ENCODE peak calls at places on chromosomes 12 and 14, in ten cellular contexts. G is OCI-LY7, Z is left ventricle myocardium inferior, B is mucosa of descending colon, T is cardiac muscle cell, Q is dorsolateral prefrontal cortex, P is tibial nerve, N is ovary, I is GM12864, A is bronchial epithelial cell. O is an unnamed sample.

GRCh38 chr14:90383731-90384542 is 12.9 kb upstream of the CALM1 start:
- DNase-seq in G (peak), Q (peak), T (peak), N (peak), A (no peak), B (peak), Z (peak), P (peak), I (no peak), O (peak)

GRCh38 chr12:63915105-63915830 is 70.8 kb downstream of the SRGAP1 start:
- DNase-seq in A (peak), Q (no peak), P (no peak), Z (no peak), I (no peak), T (no peak), B (no peak), G (no peak), N (no peak), O (peak)

GRCh38 chr14:66624319-66624937 is 116.5 kb downstream of the GPHN start:
- DNase-seq in T (peak), A (peak), B (no peak), Q (no peak), Z (peak), I (peak), G (peak), P (no peak), N (peak), O (peak)

GRCh38 chr12:115661103-115661502 is 616.4 kb downstream of the MED13L start:
- DNase-seq in P (no peak), G (no peak), N (no peak), B (no peak), I (no peak), A (no peak), T (no peak), Z (no peak), Q (no peak), O (no peak)

GRCh38 chr12:47850153-47851084 is 30.7 kb upstream of the HDAC7 start:
- DNase-seq in P (no peak), Z (no peak), N (no peak), T (no peak), I (no peak), Q (no peak), B (no peak), G (no peak), A (no peak), O (no peak)

GRCh38 chr14:21558703-21559063 is 21.2 kb downstream of the OR10G3 start:
- DNase-seq in N (no peak), P (no peak), I (no peak), T (no peak), B (no peak), G (no peak), A (no peak), Z (no peak), Q (no peak), O (no peak)

GRCh38 chr12:117124421-117125274 is 25.4 kb upstream of the TESC start:
- DNase-seq in G (no peak), Q (no peak), P (no peak), I (no peak), A (no peak), N (no peak), B (no peak), T (no peak), Z (no peak), O (no peak)

GRCh38 chr14:85529803-85530574 is at the start of gene FLRT2:
- DNase-seq in Q (peak), Z (peak), B (peak), P (peak), G (no peak), I (no peak), T (peak), A (peak), N (peak), O (peak)

GRCh38 chr12:96878704-96879103 is 28.4 kb upstream of the NEDD1 start:
- DNase-seq in N (no peak), I (no peak), B (no peak), Z (no peak), T (no peak), A (no peak), G (no peak), Q (no peak), P (no peak), O (no peak)

GRCh38 chr12:2256915-2257314 is 204.1 kb downstream of the CACNA1C start:
- DNase-seq in P (no peak), Q (no peak), B (no peak), G (no peak), A (no peak), Z (no peak), T (no peak), N (no peak), I (no peak), O (no peak)

GRCh38 chr12:4241592-4241991 is 32.0 kb upstream of the CCND2 start:
- DNase-seq in Q (no peak), I (no peak), N (no peak), G (no peak), P (no peak), Z (no peak), A (no peak), T (no peak), B (no peak), O (no peak)

GRCh38 chr12:4118017-4118510 is 155.5 kb upstream of the CCND2 start:
- DNase-seq in P (peak), Z (peak), A (peak), I (peak), T (no peak), G (peak), B (peak), N (no peak), Q (no peak), O (peak)

DNA sequence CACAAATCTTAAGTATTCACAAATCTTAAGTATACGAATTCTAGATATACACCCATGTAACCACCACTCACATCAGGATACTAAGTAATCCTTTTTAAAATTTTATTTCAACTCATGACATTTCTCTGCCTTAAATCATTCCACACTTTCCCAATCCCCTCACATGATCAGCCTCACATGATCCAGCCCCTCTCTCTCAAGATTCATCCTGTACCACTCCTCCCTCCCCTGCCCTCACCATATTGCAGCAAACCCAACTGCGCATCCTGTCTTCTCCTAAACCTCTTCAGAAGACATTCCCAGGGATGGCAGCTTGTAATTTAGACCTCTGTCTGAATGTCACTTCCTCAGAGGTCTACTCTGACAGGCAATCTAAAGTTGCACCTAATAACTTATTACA is 1.7 kb upstream of the EIF4B start:
- DNase-seq in Q (no peak), G (no peak), T (peak), Z (no peak), A (no peak), I (no peak), B (no peak), N (no peak), P (no peak), O (no peak)
- H3K4me3 ChIP-seq in Q (no peak), G (peak), T (no peak), Z (no peak), A (no peak), I (no peak), B (no peak), N (no peak), P (no peak), O (no peak)

GRCh38 chr12:53782093-53782703 is 30.4 kb upstream of the CISTR start:
- DNase-seq in G (no peak), T (no peak), B (no peak), I (no peak), N (no peak), Q (no peak), P (no peak), A (peak), Z (no peak), O (no peak)

GRCh38 chr12:53781218-53781801 is 29.5 kb upstream of the CISTR start:
- DNase-seq in P (no peak), B (no peak), T (no peak), A (no peak), G (no peak), Z (no peak), N (no peak), I (no peak), Q (no peak), O (no peak)

GRCh38 chr12:53777412-53777811 is 25.6 kb upstream of the CISTR start:
- DNase-seq in I (no peak), G (no peak), Q (no peak), N (no peak), A (no peak), B (no peak), Z (no peak), P (no peak), T (no peak), O (no peak)

GRCh38 chr12:53777936-53778644 is 26.3 kb upstream of the CISTR start:
- DNase-seq in N (no peak), I (no peak), Z (no peak), A (no peak), G (no peak), P (no peak), T (no peak), Q (no peak), B (no peak), O (no peak)

GRCh38 chr12:53780323-53780722 is 28.5 kb upstream of the CISTR start:
- DNase-seq in I (no peak), Q (no peak), Z (no peak), N (no peak), G (no peak), B (no peak), P (no peak), A (no peak), T (no peak), O (no peak)
- TF ChIP-seq CTCF in I (no peak), Q (no peak), Z (no peak), N (no peak), G (no peak), B (no peak), P (no peak), A (no peak), T (no peak), O (no peak)

GRCh38 chr12:76768566-76768965 is 4.7 kb downstream of the ZDHHC17 start:
- DNase-seq in I (no peak), N (no peak), Q (no peak), A (peak), B (no peak), Z (no peak), G (no peak), P (no peak), T (no peak), O (no peak)
- H3K4me3 ChIP-seq in I (no peak), N (no peak), Q (no peak), A (no peak), B (no peak), Z (no peak), G (no peak), P (no peak), T (no peak), O (no peak)

DNA sequence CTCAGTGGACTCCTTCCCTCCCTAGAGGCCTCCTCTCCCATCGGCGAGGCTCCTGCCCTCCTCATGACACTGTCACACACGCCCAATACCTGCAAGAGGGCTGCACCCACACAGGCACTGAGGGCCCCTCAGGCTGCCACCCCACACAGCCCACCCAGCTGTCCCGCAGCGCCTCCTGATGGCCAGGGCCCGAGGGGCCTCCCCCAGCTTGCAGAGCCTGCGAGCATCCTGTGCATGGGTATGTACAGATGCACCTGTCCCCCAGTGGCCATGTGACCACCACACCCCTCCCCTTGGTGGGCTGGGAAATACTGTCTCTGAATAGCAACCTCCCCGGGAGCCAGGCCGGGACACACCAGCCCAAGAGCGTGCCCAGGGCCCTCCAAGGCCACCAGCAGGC is 19.0 kb upstream of the NUDT14 start:
- DNase-seq in Q (no peak), Z (no peak), A (no peak), T (no peak), N (no peak), B (no peak), I (no peak), G (peak), P (no peak), O (no peak)
- TF ChIP-seq CTCF in Q (no peak), Z (no peak), A (no peak), T (no peak), N (no peak), B (no peak), I (peak), G (peak), P (no peak), O (no peak)

DNA sequence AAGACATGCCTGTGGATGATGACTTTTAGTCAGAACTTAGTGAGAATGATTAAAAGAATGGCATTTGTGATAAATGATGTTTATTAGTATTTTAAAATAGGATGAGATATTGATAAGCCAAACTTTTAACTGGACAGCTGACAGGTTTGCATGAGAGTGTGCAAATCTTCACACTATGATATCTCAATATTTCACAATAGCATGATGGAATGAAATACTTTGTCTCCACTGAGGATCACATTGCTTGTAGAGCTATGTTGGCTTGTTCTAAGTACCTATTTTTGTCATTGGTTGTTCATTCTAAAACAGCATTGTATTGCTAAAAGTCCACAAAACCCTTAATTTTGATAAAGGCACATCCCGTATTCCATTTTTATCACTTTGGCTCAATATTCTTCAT is 322.1 kb downstream of the ACSS3 start:
- DNase-seq in Q (no peak), P (no peak), N (no peak), I (no peak), A (no peak), Z (no peak), G (no peak), T (no peak), B (no peak), O (no peak)
- H3K4me3 ChIP-seq in Q (no peak), P (no peak), N (no peak), I (no peak), A (no peak), Z (no peak), G (no peak), T (no peak), B (no peak), O (no peak)

GRCh38 chr12:71900091-71900490 is 38.6 kb upstream of the TPH2 start:
- DNase-seq in I (no peak), P (no peak), A (peak), G (no peak), Q (no peak), Z (no peak), B (no peak), T (no peak), N (no peak), O (no peak)
- TF ChIP-seq CTCF in I (no peak), P (no peak), A (peak), G (peak), Q (peak), Z (peak), B (no peak), T (no peak), N (no peak), O (peak)

DNA sequence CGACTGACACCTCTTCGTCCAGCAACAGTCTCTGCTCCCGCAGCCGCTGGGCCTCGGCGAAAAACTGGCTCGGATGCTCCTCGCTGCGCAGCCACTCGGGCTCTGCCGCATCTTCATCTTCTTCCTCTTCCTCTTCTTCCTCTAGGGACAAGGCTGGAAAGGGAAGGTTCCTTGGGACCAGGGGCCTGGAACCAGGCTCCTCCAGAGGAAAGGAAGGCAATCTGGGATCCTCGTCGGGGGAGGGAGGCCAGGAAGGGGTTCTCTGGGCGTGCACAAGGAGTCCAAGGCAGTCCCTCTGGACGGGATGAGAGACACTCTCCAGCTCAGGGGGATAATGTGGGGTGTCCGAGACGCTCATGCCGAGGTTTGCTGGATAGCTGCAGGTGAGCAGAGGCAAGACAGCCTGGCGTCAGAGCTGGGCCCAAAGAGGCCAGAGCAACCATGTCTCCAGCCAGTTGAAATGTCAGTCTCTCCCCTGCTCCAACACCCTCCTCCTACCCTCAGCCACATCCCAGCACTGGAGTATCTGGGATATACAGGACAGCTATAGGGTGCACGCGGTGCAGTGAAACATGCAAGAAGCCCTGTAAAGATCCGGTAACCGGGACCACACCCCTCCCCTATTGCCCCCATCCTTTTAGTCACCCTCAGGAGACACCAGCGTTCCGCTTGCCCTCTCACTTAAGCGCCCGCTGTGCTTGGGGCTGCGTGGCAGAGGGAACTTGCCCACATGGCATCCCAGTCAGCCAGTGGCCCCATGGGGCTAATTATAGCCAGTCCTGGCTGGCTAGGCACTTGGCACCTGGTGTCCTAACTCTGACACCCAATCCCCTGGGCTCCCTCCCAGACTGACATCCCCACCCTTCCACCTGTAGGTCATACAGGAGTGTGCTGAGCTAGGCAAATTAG is at the start of gene KLHL33:
- DNase-seq in N (no peak), I (no peak), T (no peak), P (no peak), Q (no peak), G (no peak), Z (no peak), A (no peak), B (no peak), O (no peak)
- H3K4me3 ChIP-seq in N (peak), I (no peak), T (no peak), P (peak), Q (peak), G (no peak), Z (peak), A (no peak), B (no peak), O (no peak)

GRCh38 chr12:10749700-10750384 is 26.7 kb upstream of the YBX3 start:
- DNase-seq in G (peak), P (peak), T (peak), Q (peak), N (peak), I (peak), A (peak), B (no peak), Z (peak), O (peak)

GRCh38 chr12:10741836-10742235 is 18.7 kb upstream of the YBX3 start:
- DNase-seq in Z (no peak), N (no peak), A (no peak), Q (no peak), I (no peak), G (no peak), B (no peak), P (no peak), T (no peak), O (no peak)

GRCh38 chr12:10750385-10750727 is 27.2 kb upstream of the YBX3 start:
- DNase-seq in N (no peak), A (no peak), I (no peak), Q (no peak), P (no peak), G (no peak), B (no peak), Z (no peak), T (no peak), O (no peak)

GRCh38 chr12:10753066-10753465 is 29.9 kb upstream of the YBX3 start:
- DNase-seq in P (no peak), I (no peak), Z (no peak), T (no peak), N (no peak), A (peak), G (no peak), Q (no peak), B (no peak), O (no peak)

DNA sequence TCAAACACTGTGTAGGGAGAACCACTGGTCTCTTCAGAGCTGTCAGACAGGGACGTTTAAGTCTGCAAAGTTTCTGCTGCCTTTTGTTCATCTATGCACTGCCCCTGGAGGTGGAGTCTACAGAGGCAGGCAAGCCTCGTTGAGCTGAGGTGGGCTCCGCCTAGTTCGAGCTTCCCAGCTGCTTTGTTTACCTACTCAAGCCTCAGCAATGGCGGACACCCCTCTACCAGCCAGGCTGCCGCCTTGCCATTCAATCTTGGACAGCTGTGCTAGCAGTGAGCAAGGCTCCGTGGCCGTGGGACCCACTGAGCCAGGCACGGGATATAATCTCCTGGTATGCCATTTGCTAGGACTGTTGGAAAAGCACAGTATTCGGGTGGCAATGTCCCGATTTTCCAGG is 24.6 kb upstream of the YBX3 start:
- DNase-seq in Q (no peak), T (no peak), N (no peak), I (no peak), B (no peak), P (no peak), Z (no peak), G (no peak), A (no peak), O (no peak)
- TF ChIP-seq CTCF in Q (no peak), T (no peak), N (no peak), I (no peak), B (no peak), P (no peak), Z (no peak), G (no peak), A (no peak), O (no peak)